ENCODE peak calls at places on chromosomes 2 and 18, in six cellular contexts. One of them, this sample, is unnamed.

GRCh38 chr2:198296665-198297308 is 492.4 kb downstream of the PLCL1 start:
- DNase-seq in heart left ventricle: peak; percentile 25
- DNase-seq in fibroblast of villous mesenchyme: peak; percentile 47
- DNase-seq in lower lobe of right lung: no peak
- DNase-seq in breast epithelium: no peak
- DNase-seq in cardiac fibroblast: peak; percentile 65
- DNase-seq in this sample: peak; percentile 54

GRCh38 chr2:179850188-179850587 is 11.2 kb downstream of the ZNF385B start:
- DNase-seq in heart left ventricle: no peak
- DNase-seq in fibroblast of villous mesenchyme: peak; percentile 28
- DNase-seq in breast epithelium: no peak
- DNase-seq in lower lobe of right lung: no peak
- DNase-seq in cardiac fibroblast: peak; percentile 55
- DNase-seq in this sample: peak; percentile 58

GRCh38 chr2:198901894-198902293 is 555.8 kb downstream of the SATB2 start:
- DNase-seq in cardiac fibroblast: no peak
- DNase-seq in breast epithelium: no peak
- DNase-seq in fibroblast of villous mesenchyme: no peak
- DNase-seq in lower lobe of right lung: no peak
- DNase-seq in heart left ventricle: no peak
- DNase-seq in this sample: peak; percentile 2

GRCh38 chr2:45040786-45041185 is 31.5 kb upstream of the SIX2 start:
- DNase-seq in breast epithelium: no peak
- DNase-seq in lower lobe of right lung: no peak
- DNase-seq in cardiac fibroblast: no peak
- DNase-seq in fibroblast of villous mesenchyme: no peak
- DNase-seq in heart left ventricle: no peak
- DNase-seq in this sample: no peak

GRCh38 chr2:128568106-128568505 is 249.4 kb upstream of the HS6ST1 start:
- DNase-seq in cardiac fibroblast: no peak
- DNase-seq in lower lobe of right lung: no peak
- DNase-seq in fibroblast of villous mesenchyme: no peak
- DNase-seq in breast epithelium: no peak
- DNase-seq in heart left ventricle: no peak
- DNase-seq in this sample: no peak

GRCh38 chr2:234161932-234162331 is 111.4 kb downstream of the SPP2 start:
- DNase-seq in breast epithelium: no peak
- DNase-seq in cardiac fibroblast: no peak
- DNase-seq in lower lobe of right lung: no peak
- DNase-seq in fibroblast of villous mesenchyme: no peak
- DNase-seq in heart left ventricle: no peak
- DNase-seq in this sample: peak; percentile 23

GRCh38 chr2:104502904-104503303 is 351.0 kb upstream of the POU3F3 start:
- DNase-seq in fibroblast of villous mesenchyme: no peak
- DNase-seq in lower lobe of right lung: no peak
- DNase-seq in breast epithelium: no peak
- DNase-seq in cardiac fibroblast: no peak
- DNase-seq in heart left ventricle: no peak
- DNase-seq in this sample: no peak

GRCh38 chr18:53799134-53799533 is 425.3 kb downstream of the MBD2 start:
- DNase-seq in fibroblast of villous mesenchyme: peak; percentile 41
- DNase-seq in heart left ventricle: no peak
- DNase-seq in breast epithelium: no peak
- DNase-seq in cardiac fibroblast: peak; percentile 55
- DNase-seq in lower lobe of right lung: no peak
- DNase-seq in this sample: peak; percentile 87

GRCh38 chr2:207473203-207473865 is 56.4 kb upstream of the CREB1 start:
- DNase-seq in lower lobe of right lung: no peak
- DNase-seq in breast epithelium: no peak
- DNase-seq in fibroblast of villous mesenchyme: peak; percentile 84
- DNase-seq in cardiac fibroblast: peak; percentile 93
- DNase-seq in heart left ventricle: peak; percentile 47
- DNase-seq in this sample: peak; percentile 89

GRCh38 chr18:23365602-23366001 is 87.5 kb upstream of the RIOK3 start:
- DNase-seq in cardiac fibroblast: peak; percentile 81
- DNase-seq in breast epithelium: no peak
- DNase-seq in lower lobe of right lung: no peak
- DNase-seq in heart left ventricle: no peak
- DNase-seq in fibroblast of villous mesenchyme: peak; percentile 38
- DNase-seq in this sample: peak; percentile 82

GRCh38 chr18:44552706-44553105 is 128.0 kb upstream of the SETBP1 start:
- DNase-seq in lower lobe of right lung: no peak
- DNase-seq in cardiac fibroblast: no peak
- DNase-seq in heart left ventricle: no peak
- DNase-seq in breast epithelium: no peak
- DNase-seq in fibroblast of villous mesenchyme: no peak
- DNase-seq in this sample: no peak

GRCh38 chr2:11784747-11785610 is 38.5 kb downstream of the LPIN1 start:
- DNase-seq in cardiac fibroblast: peak; percentile 62
- DNase-seq in breast epithelium: no peak
- DNase-seq in fibroblast of villous mesenchyme: peak; percentile 53
- DNase-seq in lower lobe of right lung: peak; percentile 57
- DNase-seq in heart left ventricle: peak; percentile 33
- DNase-seq in this sample: peak; percentile 27

GRCh38 chr18:36850527-36851201 is 21.7 kb downstream of the KIAA1328 start:
- DNase-seq in fibroblast of villous mesenchyme: peak; percentile 87
- DNase-seq in cardiac fibroblast: peak; percentile 94
- DNase-seq in heart left ventricle: no peak
- DNase-seq in lower lobe of right lung: no peak
- DNase-seq in breast epithelium: no peak
- DNase-seq in this sample: peak; percentile 95

GRCh38 chr18:46393230-46393629 is 263.8 kb downstream of the LOXHD1 start:
- DNase-seq in lower lobe of right lung: no peak
- DNase-seq in breast epithelium: no peak
- DNase-seq in fibroblast of villous mesenchyme: no peak
- DNase-seq in cardiac fibroblast: no peak
- DNase-seq in heart left ventricle: no peak
- DNase-seq in this sample: no peak

GRCh38 chr2:42905341-42906114 is 113.1 kb upstream of the HAAO start:
- DNase-seq in heart left ventricle: peak; percentile 50
- DNase-seq in fibroblast of villous mesenchyme: peak; percentile 63
- DNase-seq in cardiac fibroblast: no peak
- DNase-seq in breast epithelium: no peak
- DNase-seq in lower lobe of right lung: no peak
- DNase-seq in this sample: peak; percentile 70

DNA sequence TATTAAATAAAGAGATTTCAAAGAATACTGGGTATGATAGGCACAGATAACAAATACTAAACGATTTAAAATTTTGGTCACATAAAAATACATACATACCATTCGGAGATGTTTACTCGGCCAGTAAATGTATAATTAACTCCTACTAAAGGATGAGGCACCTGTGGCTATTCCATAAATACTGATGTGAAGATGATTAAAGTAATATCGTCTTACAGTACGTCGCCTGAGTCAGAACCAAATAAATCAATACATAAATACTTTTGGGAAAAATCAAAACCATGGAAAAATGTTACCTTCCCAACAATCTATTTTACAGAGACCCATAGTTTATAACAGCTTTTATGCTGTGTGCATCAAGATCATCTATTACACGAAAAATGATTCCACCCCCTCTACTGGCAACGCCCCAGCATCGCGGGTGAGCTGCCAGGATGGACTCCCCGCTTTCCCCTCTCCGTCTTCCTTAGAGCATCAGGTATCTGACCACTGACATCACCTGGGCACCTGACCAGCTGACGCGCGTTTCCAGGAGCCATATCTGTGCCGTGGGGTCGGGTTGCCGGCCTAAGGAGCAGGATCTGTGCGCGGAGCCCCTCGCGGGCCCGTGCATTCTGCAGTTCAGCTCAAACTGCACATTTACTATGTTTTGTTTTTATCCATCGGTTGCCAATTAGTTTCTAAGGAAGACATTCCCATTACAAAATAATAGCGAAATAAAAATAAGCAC is 970 bp downstream of the ICA1L start:
- DNase-seq in heart left ventricle: peak; percentile 50
- DNase-seq in fibroblast of villous mesenchyme: peak; percentile 51
- DNase-seq in breast epithelium: peak; percentile 59
- DNase-seq in lower lobe of right lung: peak; percentile 63
- DNase-seq in cardiac fibroblast: peak; percentile 62
- DNase-seq in this sample: peak; percentile 48
- TF ChIP-seq CTCF in heart left ventricle: peak; percentile 25
- TF ChIP-seq CTCF in fibroblast of villous mesenchyme: peak; percentile 60
- TF ChIP-seq CTCF in breast epithelium: peak; percentile 7
- TF ChIP-seq CTCF in lower lobe of right lung: peak; percentile 44
- TF ChIP-seq CTCF in cardiac fibroblast: peak; percentile 54
- TF ChIP-seq CTCF in this sample: peak; percentile 34

DNA sequence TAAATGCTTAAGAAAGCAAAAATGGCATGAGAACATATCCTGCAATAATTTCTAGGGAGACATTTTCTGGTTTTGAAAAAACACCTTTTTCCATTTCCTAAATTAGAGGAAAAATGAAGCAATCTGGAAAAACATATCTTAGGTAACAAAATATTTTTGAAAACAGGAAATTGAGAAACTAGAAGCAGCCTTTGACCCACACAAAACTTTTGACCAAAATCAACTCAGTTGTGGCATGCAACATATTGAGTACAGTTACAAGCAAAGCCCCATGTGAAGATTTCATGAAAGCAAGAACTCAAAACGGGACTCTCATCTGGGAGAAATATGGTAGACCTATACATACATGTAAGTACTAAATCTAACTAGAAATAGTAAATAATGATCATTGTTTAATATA is 28.5 kb upstream of the CHAC2 start:
- DNase-seq in heart left ventricle: no peak
- DNase-seq in breast epithelium: no peak
- DNase-seq in lower lobe of right lung: no peak
- DNase-seq in fibroblast of villous mesenchyme: no peak
- DNase-seq in cardiac fibroblast: peak; percentile 30
- DNase-seq in this sample: no peak
- H3K4me3 ChIP-seq in heart left ventricle: no peak overlapping the region
- H3K4me3 ChIP-seq in breast epithelium: no peak overlapping the region
- H3K4me3 ChIP-seq in lower lobe of right lung: no peak overlapping the region
- H3K4me3 ChIP-seq in fibroblast of villous mesenchyme: no peak overlapping the region
- H3K4me3 ChIP-seq in cardiac fibroblast: no peak overlapping the region
- H3K4me3 ChIP-seq in this sample: no peak overlapping the region

GRCh38 chr2:127201452-127201851 is 18.6 kb downstream of the CYP27C1 start:
- DNase-seq in breast epithelium: no peak
- DNase-seq in fibroblast of villous mesenchyme: no peak
- DNase-seq in cardiac fibroblast: no peak
- DNase-seq in lower lobe of right lung: no peak
- DNase-seq in heart left ventricle: no peak
- DNase-seq in this sample: no peak
- TF ChIP-seq CTCF in breast epithelium: no peak
- TF ChIP-seq CTCF in fibroblast of villous mesenchyme: no peak
- TF ChIP-seq CTCF in cardiac fibroblast: no peak
- TF ChIP-seq CTCF in lower lobe of right lung: no peak
- TF ChIP-seq CTCF in heart left ventricle: no peak
- TF ChIP-seq CTCF in this sample: no peak

GRCh38 chr18:55340998-55341397 is 247.0 kb downstream of the TCF4 start:
- DNase-seq in lower lobe of right lung: no peak
- DNase-seq in fibroblast of villous mesenchyme: no peak
- DNase-seq in heart left ventricle: no peak
- DNase-seq in breast epithelium: no peak
- DNase-seq in cardiac fibroblast: no peak
- DNase-seq in this sample: no peak

GRCh38 chr18:55338955-55339662 is 248.9 kb downstream of the TCF4 start:
- DNase-seq in cardiac fibroblast: peak; percentile 48
- DNase-seq in fibroblast of villous mesenchyme: peak; percentile 65
- DNase-seq in breast epithelium: no peak
- DNase-seq in heart left ventricle: no peak
- DNase-seq in lower lobe of right lung: no peak
- DNase-seq in this sample: peak; percentile 53

GRCh38 chr18:55337153-55337552 is 250.8 kb downstream of the TCF4 start:
- DNase-seq in fibroblast of villous mesenchyme: no peak
- DNase-seq in heart left ventricle: no peak
- DNase-seq in breast epithelium: no peak
- DNase-seq in cardiac fibroblast: no peak
- DNase-seq in lower lobe of right lung: no peak
- DNase-seq in this sample: no peak

GRCh38 chr18:55339990-55340389 is 248.0 kb downstream of the TCF4 start:
- DNase-seq in heart left ventricle: no peak
- DNase-seq in fibroblast of villous mesenchyme: no peak
- DNase-seq in lower lobe of right lung: no peak
- DNase-seq in cardiac fibroblast: no peak
- DNase-seq in breast epithelium: no peak
- DNase-seq in this sample: no peak

DNA sequence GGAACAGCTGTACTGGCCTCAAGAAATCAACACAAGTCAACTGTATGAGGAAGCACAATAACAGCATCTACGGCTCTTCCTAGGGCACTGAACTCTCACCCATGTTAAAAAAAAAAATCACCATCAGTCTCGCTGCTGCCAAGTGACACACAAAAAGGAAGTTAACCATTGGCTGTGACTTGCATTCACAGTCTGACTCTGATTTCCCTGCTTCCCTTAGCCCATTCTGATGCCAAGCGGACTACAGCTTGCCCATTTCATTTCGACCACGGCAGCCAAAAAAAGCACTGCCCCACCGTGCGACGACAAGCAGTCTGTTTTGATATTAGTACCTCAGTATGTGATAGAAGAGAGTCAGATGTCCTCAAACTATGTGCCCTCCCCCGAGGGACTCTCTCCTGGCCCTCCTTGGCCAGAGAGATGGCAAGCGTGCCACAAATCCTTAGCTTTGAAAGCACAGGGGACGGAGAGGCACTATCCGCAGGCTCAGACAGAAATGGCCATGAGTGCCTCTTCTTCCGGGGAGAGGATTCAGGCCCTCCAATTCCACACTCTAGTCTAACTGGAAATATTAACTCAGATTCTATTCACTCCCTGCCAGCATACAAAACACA is 250.0 kb downstream of the TCF4 start:
- DNase-seq in breast epithelium: no peak
- DNase-seq in cardiac fibroblast: peak; percentile 53
- DNase-seq in lower lobe of right lung: no peak
- DNase-seq in fibroblast of villous mesenchyme: no peak
- DNase-seq in heart left ventricle: peak; percentile 41
- DNase-seq in this sample: no peak
- H3K4me3 ChIP-seq in breast epithelium: no peak overlapping the region
- H3K4me3 ChIP-seq in cardiac fibroblast: no peak overlapping the region
- H3K4me3 ChIP-seq in lower lobe of right lung: peak overlapping the region; percentile 10
- H3K4me3 ChIP-seq in fibroblast of villous mesenchyme: no peak overlapping the region
- H3K4me3 ChIP-seq in heart left ventricle: no peak overlapping the region
- H3K4me3 ChIP-seq in this sample: no peak overlapping the region